ENCODE peak calls at places on chromosome 14, in ten cellular contexts. V, T, N, E, P, L, Y, J, W and A are unnamed samples.

GRCh38 chr14:77077040-77077439 is 21.0 kb upstream of the CIPC start:
- ATAC-seq in V (no peak), T (no peak), N (peak), E (no peak), P (no peak), L (no peak), Y (no peak), J (no peak), W (no peak), A (no peak)

GRCh38 chr14:76011959-76012802 is 26.6 kb downstream of the IFT43 start:
- ATAC-seq in V (no peak), T (no peak), N (peak), E (no peak), P (peak), L (no peak), Y (no peak), J (no peak), W (no peak), A (no peak)

GRCh38 chr14:44846232-44846824 is 115.4 kb downstream of the KLHL28 start:
- ATAC-seq in V (peak), T (no peak), N (no peak), E (no peak), P (no peak), L (no peak), Y (no peak), J (peak), W (peak), A (no peak)

GRCh38 chr14:95685978-95686922 is at the start of gene TCL1B:
- ATAC-seq in V (no peak), T (no peak), N (no peak), E (no peak), P (no peak), L (no peak), Y (no peak), J (no peak), W (no peak), A (no peak)

GRCh38 chr14:69260246-69260978 is 454 bp downstream of the GALNT16 start:
- ATAC-seq in V (no peak), T (peak), N (peak), E (peak), P (peak), L (peak), Y (peak), J (no peak), W (peak), A (no peak)

GRCh38 chr14:75995372-75996041 is 9.9 kb downstream of the IFT43 start:
- ATAC-seq in V (no peak), T (no peak), N (peak), E (no peak), P (peak), L (no peak), Y (no peak), J (no peak), W (no peak), A (no peak)

GRCh38 chr14:68718033-68718725 is 74.7 kb downstream of the ZFP36L1 start:
- ATAC-seq in V (no peak), T (peak), N (no peak), E (no peak), P (peak), L (no peak), Y (no peak), J (peak), W (peak), A (peak)

GRCh38 chr14:74519316-74520074 is 25.9 kb downstream of the ISCA2 start:
- ATAC-seq in V (no peak), T (no peak), N (no peak), E (no peak), P (no peak), L (no peak), Y (peak), J (no peak), W (no peak), A (no peak)

GRCh38 chr14:50088117-50088515 is 28.3 kb downstream of the VCPKMT start:
- ATAC-seq in V (no peak), T (no peak), N (no peak), E (no peak), P (no peak), L (no peak), Y (no peak), J (no peak), W (no peak), A (no peak)